ENCODE peak calls at places on chromosomes 5 and 9, in six cellular contexts. One of them, this sample, is unnamed.

GRCh38 chr9:81822263-81822865 is 105.9 kb upstream of the SPATA31D4 start:
- DNase-seq in natural killer cell treated with Interleukin-12 subunit alpha and Interleukin-12 subunit beta and Interleukin-15 and Interleukin-18, amount 100 ng/mL, for 72 hours: no peak
- DNase-seq in mammary epithelial cell: no peak
- DNase-seq in HEK293T: no peak
- DNase-seq in NCI-H1092 treated with DMSO at 0.1 percent for 48 hours: no peak
- DNase-seq in endodermal cell: no peak
- DNase-seq in this sample: no peak

GRCh38 chr9:133973791-133974630 is 18.1 kb downstream of the VAV2 start:
- DNase-seq in natural killer cell treated with Interleukin-12 subunit alpha and Interleukin-12 subunit beta and Interleukin-15 and Interleukin-18, amount 100 ng/mL, for 72 hours: no peak
- DNase-seq in mammary epithelial cell: no peak
- DNase-seq in HEK293T: no peak
- DNase-seq in NCI-H1092 treated with DMSO at 0.1 percent for 48 hours: no peak
- DNase-seq in endodermal cell: no peak
- DNase-seq in this sample: no peak

GRCh38 chr9:114953917-114954316 is 23.5 kb upstream of the TNFSF8 start:
- DNase-seq in natural killer cell treated with Interleukin-12 subunit alpha and Interleukin-12 subunit beta and Interleukin-15 and Interleukin-18, amount 100 ng/mL, for 72 hours: no peak
- DNase-seq in mammary epithelial cell: peak; percentile 74
- DNase-seq in HEK293T: no peak
- DNase-seq in NCI-H1092 treated with DMSO at 0.1 percent for 48 hours: no peak
- DNase-seq in endodermal cell: no peak
- DNase-seq in this sample: no peak

GRCh38 chr9:93606187-93606586 is 29.8 kb downstream of the PHF2 start:
- DNase-seq in natural killer cell treated with Interleukin-12 subunit alpha and Interleukin-12 subunit beta and Interleukin-15 and Interleukin-18, amount 100 ng/mL, for 72 hours: no peak
- DNase-seq in mammary epithelial cell: no peak
- DNase-seq in HEK293T: no peak
- DNase-seq in NCI-H1092 treated with DMSO at 0.1 percent for 48 hours: no peak
- DNase-seq in endodermal cell: no peak
- DNase-seq in this sample: no peak

GRCh38 chr9:14243514-14244042 is 70.4 kb downstream of the NFIB start:
- DNase-seq in natural killer cell treated with Interleukin-12 subunit alpha and Interleukin-12 subunit beta and Interleukin-15 and Interleukin-18, amount 100 ng/mL, for 72 hours: no peak
- DNase-seq in mammary epithelial cell: no peak
- DNase-seq in HEK293T: no peak
- DNase-seq in NCI-H1092 treated with DMSO at 0.1 percent for 48 hours: no peak
- DNase-seq in endodermal cell: no peak
- DNase-seq in this sample: no peak

GRCh38 chr5:53019320-53019719 is 30.2 kb downstream of the ITGA2 start:
- DNase-seq in natural killer cell treated with Interleukin-12 subunit alpha and Interleukin-12 subunit beta and Interleukin-15 and Interleukin-18, amount 100 ng/mL, for 72 hours: no peak
- DNase-seq in mammary epithelial cell: peak; percentile 92
- DNase-seq in HEK293T: no peak
- DNase-seq in NCI-H1092 treated with DMSO at 0.1 percent for 48 hours: no peak
- DNase-seq in endodermal cell: no peak
- DNase-seq in this sample: no peak

GRCh38 chr9:70411141-70411929 is 3.1 kb downstream of the KLF9 start:
- DNase-seq in natural killer cell treated with Interleukin-12 subunit alpha and Interleukin-12 subunit beta and Interleukin-15 and Interleukin-18, amount 100 ng/mL, for 72 hours: peak; percentile 61
- DNase-seq in mammary epithelial cell: peak; percentile 47
- DNase-seq in HEK293T: no peak
- DNase-seq in NCI-H1092 treated with DMSO at 0.1 percent for 48 hours: peak; percentile 50
- DNase-seq in endodermal cell: no peak
- DNase-seq in this sample: no peak

GRCh38 chr5:79454043-79454442 is 59.9 kb downstream of the HOMER1 start:
- DNase-seq in natural killer cell treated with Interleukin-12 subunit alpha and Interleukin-12 subunit beta and Interleukin-15 and Interleukin-18, amount 100 ng/mL, for 72 hours: no peak
- DNase-seq in mammary epithelial cell: no peak
- DNase-seq in HEK293T: no peak
- DNase-seq in NCI-H1092 treated with DMSO at 0.1 percent for 48 hours: no peak
- DNase-seq in endodermal cell: no peak
- DNase-seq in this sample: no peak

GRCh38 chr5:126535856-126536545 is 59.0 kb downstream of the ALDH7A1 start:
- DNase-seq in natural killer cell treated with Interleukin-12 subunit alpha and Interleukin-12 subunit beta and Interleukin-15 and Interleukin-18, amount 100 ng/mL, for 72 hours: no peak
- DNase-seq in mammary epithelial cell: no peak
- DNase-seq in HEK293T: no peak
- DNase-seq in NCI-H1092 treated with DMSO at 0.1 percent for 48 hours: no peak
- DNase-seq in endodermal cell: no peak
- DNase-seq in this sample: no peak

GRCh38 chr5:97745817-97746216 is 562.8 kb upstream of the RIOK2 start:
- DNase-seq in natural killer cell treated with Interleukin-12 subunit alpha and Interleukin-12 subunit beta and Interleukin-15 and Interleukin-18, amount 100 ng/mL, for 72 hours: no peak
- DNase-seq in mammary epithelial cell: no peak
- DNase-seq in HEK293T: no peak
- DNase-seq in NCI-H1092 treated with DMSO at 0.1 percent for 48 hours: no peak
- DNase-seq in endodermal cell: no peak
- DNase-seq in this sample: no peak

GRCh38 chr5:140547508-140548299 is at the start of gene EIF4EBP3:
- DNase-seq in natural killer cell treated with Interleukin-12 subunit alpha and Interleukin-12 subunit beta and Interleukin-15 and Interleukin-18, amount 100 ng/mL, for 72 hours: peak; percentile 86
- DNase-seq in mammary epithelial cell: peak; percentile 87
- DNase-seq in HEK293T: no peak
- DNase-seq in NCI-H1092 treated with DMSO at 0.1 percent for 48 hours: no peak
- DNase-seq in endodermal cell: peak; percentile 99
- DNase-seq in this sample: peak; percentile 87

GRCh38 chr9:83304686-83305085 is 233.5 kb downstream of the FRMD3 start:
- DNase-seq in natural killer cell treated with Interleukin-12 subunit alpha and Interleukin-12 subunit beta and Interleukin-15 and Interleukin-18, amount 100 ng/mL, for 72 hours: no peak
- DNase-seq in mammary epithelial cell: no peak
- DNase-seq in HEK293T: no peak
- DNase-seq in NCI-H1092 treated with DMSO at 0.1 percent for 48 hours: peak; percentile 98
- DNase-seq in endodermal cell: no peak
- DNase-seq in this sample: peak; percentile 76

GRCh38 chr5:891117-891836 is 1.3 kb downstream of the BRD9 start:
- DNase-seq in natural killer cell treated with Interleukin-12 subunit alpha and Interleukin-12 subunit beta and Interleukin-15 and Interleukin-18, amount 100 ng/mL, for 72 hours: no peak
- DNase-seq in mammary epithelial cell: peak; percentile 75
- DNase-seq in HEK293T: no peak
- DNase-seq in NCI-H1092 treated with DMSO at 0.1 percent for 48 hours: no peak
- DNase-seq in endodermal cell: peak; percentile 79
- DNase-seq in this sample: no peak

GRCh38 chr5:172931001-172931536 is 28.2 kb upstream of the RPL26L1 start:
- DNase-seq in natural killer cell treated with Interleukin-12 subunit alpha and Interleukin-12 subunit beta and Interleukin-15 and Interleukin-18, amount 100 ng/mL, for 72 hours: no peak
- DNase-seq in mammary epithelial cell: peak; percentile 54
- DNase-seq in HEK293T: no peak
- DNase-seq in NCI-H1092 treated with DMSO at 0.1 percent for 48 hours: no peak
- DNase-seq in endodermal cell: no peak
- DNase-seq in this sample: no peak

GRCh38 chr9:115057559-115057958 is 60.4 kb downstream of the TNC start:
- DNase-seq in natural killer cell treated with Interleukin-12 subunit alpha and Interleukin-12 subunit beta and Interleukin-15 and Interleukin-18, amount 100 ng/mL, for 72 hours: no peak
- DNase-seq in mammary epithelial cell: peak; percentile 67
- DNase-seq in HEK293T: no peak
- DNase-seq in NCI-H1092 treated with DMSO at 0.1 percent for 48 hours: no peak
- DNase-seq in endodermal cell: no peak
- DNase-seq in this sample: no peak

GRCh38 chr9:91126761-91127420 is 234.8 kb downstream of the AUH start:
- DNase-seq in natural killer cell treated with Interleukin-12 subunit alpha and Interleukin-12 subunit beta and Interleukin-15 and Interleukin-18, amount 100 ng/mL, for 72 hours: no peak
- DNase-seq in mammary epithelial cell: no peak
- DNase-seq in HEK293T: no peak
- DNase-seq in NCI-H1092 treated with DMSO at 0.1 percent for 48 hours: no peak
- DNase-seq in endodermal cell: no peak
- DNase-seq in this sample: no peak

GRCh38 chr9:131960805-131961495 is 118.7 kb downstream of the MED27 start:
- DNase-seq in natural killer cell treated with Interleukin-12 subunit alpha and Interleukin-12 subunit beta and Interleukin-15 and Interleukin-18, amount 100 ng/mL, for 72 hours: no peak
- DNase-seq in mammary epithelial cell: peak; percentile 31
- DNase-seq in HEK293T: no peak
- DNase-seq in NCI-H1092 treated with DMSO at 0.1 percent for 48 hours: no peak
- DNase-seq in endodermal cell: no peak
- DNase-seq in this sample: no peak

GRCh38 chr5:45893309-45893708 is 197.1 kb upstream of the HCN1 start:
- DNase-seq in natural killer cell treated with Interleukin-12 subunit alpha and Interleukin-12 subunit beta and Interleukin-15 and Interleukin-18, amount 100 ng/mL, for 72 hours: no peak
- DNase-seq in mammary epithelial cell: no peak
- DNase-seq in HEK293T: no peak
- DNase-seq in NCI-H1092 treated with DMSO at 0.1 percent for 48 hours: no peak
- DNase-seq in endodermal cell: no peak
- DNase-seq in this sample: no peak

GRCh38 chr9:99693888-99694287 is 127.8 kb upstream of the NR4A3 start:
- DNase-seq in natural killer cell treated with Interleukin-12 subunit alpha and Interleukin-12 subunit beta and Interleukin-15 and Interleukin-18, amount 100 ng/mL, for 72 hours: no peak
- DNase-seq in mammary epithelial cell: no peak
- DNase-seq in HEK293T: no peak
- DNase-seq in NCI-H1092 treated with DMSO at 0.1 percent for 48 hours: no peak
- DNase-seq in endodermal cell: no peak
- DNase-seq in this sample: no peak

GRCh38 chr9:34665109-34665380 is 2.6 kb upstream of the CCL27 start:
- DNase-seq in natural killer cell treated with Interleukin-12 subunit alpha and Interleukin-12 subunit beta and Interleukin-15 and Interleukin-18, amount 100 ng/mL, for 72 hours: no peak
- DNase-seq in mammary epithelial cell: no peak
- DNase-seq in HEK293T: no peak
- DNase-seq in NCI-H1092 treated with DMSO at 0.1 percent for 48 hours: no peak
- DNase-seq in endodermal cell: no peak
- DNase-seq in this sample: no peak

GRCh38 chr5:132772291-132773070 is 4.6 kb downstream of the SEPTIN8 start:
- DNase-seq in natural killer cell treated with Interleukin-12 subunit alpha and Interleukin-12 subunit beta and Interleukin-15 and Interleukin-18, amount 100 ng/mL, for 72 hours: no peak
- DNase-seq in mammary epithelial cell: no peak
- DNase-seq in HEK293T: no peak
- DNase-seq in NCI-H1092 treated with DMSO at 0.1 percent for 48 hours: no peak
- DNase-seq in endodermal cell: no peak
- DNase-seq in this sample: no peak

GRCh38 chr9:125763373-125763772 is 16.2 kb downstream of the PBX3 start:
- DNase-seq in natural killer cell treated with Interleukin-12 subunit alpha and Interleukin-12 subunit beta and Interleukin-15 and Interleukin-18, amount 100 ng/mL, for 72 hours: no peak
- DNase-seq in mammary epithelial cell: peak; percentile 85
- DNase-seq in HEK293T: peak; percentile 66
- DNase-seq in NCI-H1092 treated with DMSO at 0.1 percent for 48 hours: peak; percentile 98
- DNase-seq in endodermal cell: no peak
- DNase-seq in this sample: no peak

GRCh38 chr5:89826938-89827337 is 582.6 kb downstream of the CETN3 start:
- DNase-seq in natural killer cell treated with Interleukin-12 subunit alpha and Interleukin-12 subunit beta and Interleukin-15 and Interleukin-18, amount 100 ng/mL, for 72 hours: no peak
- DNase-seq in mammary epithelial cell: no peak
- DNase-seq in HEK293T: no peak
- DNase-seq in NCI-H1092 treated with DMSO at 0.1 percent for 48 hours: no peak
- DNase-seq in endodermal cell: no peak
- DNase-seq in this sample: no peak

GRCh38 chr5:157799578-157799977 is 56.1 kb downstream of the LSM11 start:
- DNase-seq in natural killer cell treated with Interleukin-12 subunit alpha and Interleukin-12 subunit beta and Interleukin-15 and Interleukin-18, amount 100 ng/mL, for 72 hours: no peak
- DNase-seq in mammary epithelial cell: no peak
- DNase-seq in HEK293T: no peak
- DNase-seq in NCI-H1092 treated with DMSO at 0.1 percent for 48 hours: no peak
- DNase-seq in endodermal cell: no peak
- DNase-seq in this sample: no peak

GRCh38 chr9:16985559-16986348 is 115.3 kb upstream of the BNC2 start:
- DNase-seq in natural killer cell treated with Interleukin-12 subunit alpha and Interleukin-12 subunit beta and Interleukin-15 and Interleukin-18, amount 100 ng/mL, for 72 hours: no peak
- DNase-seq in mammary epithelial cell: no peak
- DNase-seq in HEK293T: no peak
- DNase-seq in NCI-H1092 treated with DMSO at 0.1 percent for 48 hours: no peak
- DNase-seq in endodermal cell: no peak
- DNase-seq in this sample: no peak

GRCh38 chr5:80408976-80409926 is 1.4 kb downstream of the ZFYVE16 start:
- DNase-seq in natural killer cell treated with Interleukin-12 subunit alpha and Interleukin-12 subunit beta and Interleukin-15 and Interleukin-18, amount 100 ng/mL, for 72 hours: no peak
- DNase-seq in mammary epithelial cell: peak; percentile 7
- DNase-seq in HEK293T: peak; percentile 8
- DNase-seq in NCI-H1092 treated with DMSO at 0.1 percent for 48 hours: no peak
- DNase-seq in endodermal cell: no peak
- DNase-seq in this sample: no peak

GRCh38 chr5:148815578-148815977 is 10.8 kb upstream of the ADRB2 start:
- DNase-seq in natural killer cell treated with Interleukin-12 subunit alpha and Interleukin-12 subunit beta and Interleukin-15 and Interleukin-18, amount 100 ng/mL, for 72 hours: no peak
- DNase-seq in mammary epithelial cell: no peak
- DNase-seq in HEK293T: no peak
- DNase-seq in NCI-H1092 treated with DMSO at 0.1 percent for 48 hours: no peak
- DNase-seq in endodermal cell: no peak
- DNase-seq in this sample: no peak

GRCh38 chr9:35774907-35775635 is 16.3 kb upstream of the NPR2 start:
- DNase-seq in natural killer cell treated with Interleukin-12 subunit alpha and Interleukin-12 subunit beta and Interleukin-15 and Interleukin-18, amount 100 ng/mL, for 72 hours: no peak
- DNase-seq in mammary epithelial cell: no peak
- DNase-seq in HEK293T: no peak
- DNase-seq in NCI-H1092 treated with DMSO at 0.1 percent for 48 hours: peak; percentile 79
- DNase-seq in endodermal cell: no peak
- DNase-seq in this sample: no peak

GRCh38 chr5:140630296-140630695 is 2.7 kb downstream of the CD14 start:
- DNase-seq in natural killer cell treated with Interleukin-12 subunit alpha and Interleukin-12 subunit beta and Interleukin-15 and Interleukin-18, amount 100 ng/mL, for 72 hours: no peak
- DNase-seq in mammary epithelial cell: peak; percentile 51
- DNase-seq in HEK293T: no peak
- DNase-seq in NCI-H1092 treated with DMSO at 0.1 percent for 48 hours: no peak
- DNase-seq in endodermal cell: no peak
- DNase-seq in this sample: no peak

GRCh38 chr5:173094012-173094661 is 38.0 kb downstream of the CREBRF start:
- DNase-seq in natural killer cell treated with Interleukin-12 subunit alpha and Interleukin-12 subunit beta and Interleukin-15 and Interleukin-18, amount 100 ng/mL, for 72 hours: no peak
- DNase-seq in mammary epithelial cell: peak; percentile 42
- DNase-seq in HEK293T: no peak
- DNase-seq in NCI-H1092 treated with DMSO at 0.1 percent for 48 hours: no peak
- DNase-seq in endodermal cell: no peak
- DNase-seq in this sample: peak; percentile 36

GRCh38 chr9:115952667-115953316 is 200.8 kb upstream of the PAPPA start:
- DNase-seq in natural killer cell treated with Interleukin-12 subunit alpha and Interleukin-12 subunit beta and Interleukin-15 and Interleukin-18, amount 100 ng/mL, for 72 hours: no peak
- DNase-seq in mammary epithelial cell: peak; percentile 17
- DNase-seq in HEK293T: no peak
- DNase-seq in NCI-H1092 treated with DMSO at 0.1 percent for 48 hours: no peak
- DNase-seq in endodermal cell: no peak
- DNase-seq in this sample: no peak

GRCh38 chr5:104431946-104432345 is 869.4 kb upstream of the NUDT12 start:
- DNase-seq in natural killer cell treated with Interleukin-12 subunit alpha and Interleukin-12 subunit beta and Interleukin-15 and Interleukin-18, amount 100 ng/mL, for 72 hours: no peak
- DNase-seq in mammary epithelial cell: no peak
- DNase-seq in HEK293T: no peak
- DNase-seq in NCI-H1092 treated with DMSO at 0.1 percent for 48 hours: peak; percentile 86
- DNase-seq in endodermal cell: no peak
- DNase-seq in this sample: no peak

GRCh38 chr9:23590601-23591000 is 235.4 kb downstream of the ELAVL2 start:
- DNase-seq in natural killer cell treated with Interleukin-12 subunit alpha and Interleukin-12 subunit beta and Interleukin-15 and Interleukin-18, amount 100 ng/mL, for 72 hours: no peak
- DNase-seq in mammary epithelial cell: peak; percentile 60
- DNase-seq in HEK293T: no peak
- DNase-seq in NCI-H1092 treated with DMSO at 0.1 percent for 48 hours: no peak
- DNase-seq in endodermal cell: no peak
- DNase-seq in this sample: no peak

GRCh38 chr5:173287086-173287485 is 41.1 kb downstream of the STC2 start:
- DNase-seq in natural killer cell treated with Interleukin-12 subunit alpha and Interleukin-12 subunit beta and Interleukin-15 and Interleukin-18, amount 100 ng/mL, for 72 hours: no peak
- DNase-seq in mammary epithelial cell: no peak
- DNase-seq in HEK293T: no peak
- DNase-seq in NCI-H1092 treated with DMSO at 0.1 percent for 48 hours: no peak
- DNase-seq in endodermal cell: no peak
- DNase-seq in this sample: no peak

GRCh38 chr5:107607196-107607595 is 63.5 kb downstream of the EFNA5 start:
- DNase-seq in natural killer cell treated with Interleukin-12 subunit alpha and Interleukin-12 subunit beta and Interleukin-15 and Interleukin-18, amount 100 ng/mL, for 72 hours: no peak
- DNase-seq in mammary epithelial cell: no peak
- DNase-seq in HEK293T: no peak
- DNase-seq in NCI-H1092 treated with DMSO at 0.1 percent for 48 hours: no peak
- DNase-seq in endodermal cell: no peak
- DNase-seq in this sample: no peak

GRCh38 chr5:77028631-77029375 is 1.4 kb upstream of the AGGF1 start:
- DNase-seq in natural killer cell treated with Interleukin-12 subunit alpha and Interleukin-12 subunit beta and Interleukin-15 and Interleukin-18, amount 100 ng/mL, for 72 hours: no peak
- DNase-seq in mammary epithelial cell: no peak
- DNase-seq in HEK293T: no peak
- DNase-seq in NCI-H1092 treated with DMSO at 0.1 percent for 48 hours: no peak
- DNase-seq in endodermal cell: no peak
- DNase-seq in this sample: no peak

GRCh38 chr9:17578577-17578910 is 322 bp upstream of the SH3GL2 start:
- DNase-seq in natural killer cell treated with Interleukin-12 subunit alpha and Interleukin-12 subunit beta and Interleukin-15 and Interleukin-18, amount 100 ng/mL, for 72 hours: no peak
- DNase-seq in mammary epithelial cell: no peak
- DNase-seq in HEK293T: no peak
- DNase-seq in NCI-H1092 treated with DMSO at 0.1 percent for 48 hours: peak; percentile 49
- DNase-seq in endodermal cell: no peak
- DNase-seq in this sample: no peak

GRCh38 chr5:54658014-54658413 is 140.5 kb downstream of the SNX18 start:
- DNase-seq in natural killer cell treated with Interleukin-12 subunit alpha and Interleukin-12 subunit beta and Interleukin-15 and Interleukin-18, amount 100 ng/mL, for 72 hours: no peak
- DNase-seq in mammary epithelial cell: peak; percentile 83
- DNase-seq in HEK293T: no peak
- DNase-seq in NCI-H1092 treated with DMSO at 0.1 percent for 48 hours: no peak
- DNase-seq in endodermal cell: no peak
- DNase-seq in this sample: no peak

This sample was measured in smooth muscle cell of the brain vasculature.